ENCODE peak calls at places on chromosomes 1 and 21, in ten cellular contexts. One of them, this sample, is unnamed.

GRCh38 chr1:230011333-230012092 is 55.5 kb upstream of the GALNT2 start:
- DNase-seq in pancreas: no peak
- DNase-seq in colonic mucosa: no peak
- DNase-seq in uterus: no peak
- DNase-seq in AG04450: no peak
- DNase-seq in IMR-90: no peak
- DNase-seq in adrenal gland: no peak
- DNase-seq in BE2C: no peak
- DNase-seq in AG09309: no peak
- DNase-seq in cardiac muscle cell: no peak
- DNase-seq in this sample: no peak

GRCh38 chr21:17780539-17780938 is 38.6 kb downstream of the C21orf91 start:
- DNase-seq in pancreas: no peak
- DNase-seq in colonic mucosa: no peak
- DNase-seq in uterus: no peak
- DNase-seq in AG04450: no peak
- DNase-seq in IMR-90: no peak
- DNase-seq in adrenal gland: no peak
- DNase-seq in BE2C: no peak
- DNase-seq in AG09309: no peak
- DNase-seq in cardiac muscle cell: no peak
- DNase-seq in this sample: no peak

GRCh38 chr1:169869426-169869825 is 24.3 kb downstream of the SCYL3 start:
- DNase-seq in pancreas: no peak
- DNase-seq in colonic mucosa: no peak
- DNase-seq in uterus: no peak
- DNase-seq in AG04450: no peak
- DNase-seq in IMR-90: no peak
- DNase-seq in adrenal gland: no peak
- DNase-seq in BE2C: no peak
- DNase-seq in AG09309: no peak
- DNase-seq in cardiac muscle cell: no peak
- DNase-seq in this sample: no peak

GRCh38 chr1:53727461-53727860 is 11.5 kb downstream of the GLIS1 start:
- DNase-seq in pancreas: no peak
- DNase-seq in colonic mucosa: no peak
- DNase-seq in uterus: no peak
- DNase-seq in AG04450: no peak
- DNase-seq in IMR-90: no peak
- DNase-seq in adrenal gland: no peak
- DNase-seq in BE2C: no peak
- DNase-seq in AG09309: no peak
- DNase-seq in cardiac muscle cell: no peak
- DNase-seq in this sample: no peak

GRCh38 chr1:113780363-113781146 is 21.3 kb upstream of the PHTF1 start:
- DNase-seq in pancreas: no peak
- DNase-seq in colonic mucosa: no peak
- DNase-seq in uterus: no peak
- DNase-seq in AG04450: no peak
- DNase-seq in IMR-90: peak; percentile 55
- DNase-seq in adrenal gland: no peak
- DNase-seq in BE2C: no peak
- DNase-seq in AG09309: no peak
- DNase-seq in cardiac muscle cell: no peak
- DNase-seq in this sample: no peak

GRCh38 chr1:169115891-169116585 is 9.5 kb downstream of the ATP1B1 start:
- DNase-seq in pancreas: peak; percentile 58
- DNase-seq in colonic mucosa: peak; percentile 81
- DNase-seq in uterus: no peak
- DNase-seq in AG04450: no peak
- DNase-seq in IMR-90: peak; percentile 48
- DNase-seq in adrenal gland: peak; percentile 95
- DNase-seq in BE2C: peak; percentile 33
- DNase-seq in AG09309: no peak
- DNase-seq in cardiac muscle cell: peak; percentile 46
- DNase-seq in this sample: peak; percentile 80

GRCh38 chr1:33762099-33762830 is 101.6 kb upstream of the HMGB4 start:
- DNase-seq in pancreas: no peak
- DNase-seq in colonic mucosa: no peak
- DNase-seq in uterus: no peak
- DNase-seq in AG04450: peak; percentile 39
- DNase-seq in IMR-90: peak; percentile 20
- DNase-seq in adrenal gland: no peak
- DNase-seq in BE2C: no peak
- DNase-seq in AG09309: peak; percentile 40
- DNase-seq in cardiac muscle cell: no peak
- DNase-seq in this sample: no peak

GRCh38 chr1:59285691-59286090 is 11.2 kb upstream of the FGGY start:
- DNase-seq in pancreas: no peak
- DNase-seq in colonic mucosa: no peak
- DNase-seq in uterus: no peak
- DNase-seq in AG04450: no peak
- DNase-seq in IMR-90: peak; percentile 56
- DNase-seq in adrenal gland: no peak
- DNase-seq in BE2C: no peak
- DNase-seq in AG09309: peak; percentile 70
- DNase-seq in cardiac muscle cell: no peak
- DNase-seq in this sample: no peak

GRCh38 chr1:221435510-221435909 is 306.4 kb downstream of the DUSP10 start:
- DNase-seq in pancreas: no peak
- DNase-seq in colonic mucosa: no peak
- DNase-seq in uterus: no peak
- DNase-seq in AG04450: peak; percentile 65
- DNase-seq in IMR-90: peak; percentile 83
- DNase-seq in adrenal gland: no peak
- DNase-seq in BE2C: no peak
- DNase-seq in AG09309: no peak
- DNase-seq in cardiac muscle cell: peak; percentile 56
- DNase-seq in this sample: no peak

GRCh38 chr21:46667191-46667734 is 31.8 kb downstream of the PRMT2 start:
- DNase-seq in pancreas: no peak
- DNase-seq in colonic mucosa: no peak
- DNase-seq in uterus: no peak
- DNase-seq in AG04450: no peak
- DNase-seq in IMR-90: peak; percentile 16
- DNase-seq in adrenal gland: no peak
- DNase-seq in BE2C: peak; percentile 32
- DNase-seq in AG09309: no peak
- DNase-seq in cardiac muscle cell: peak; percentile 18
- DNase-seq in this sample: no peak

GRCh38 chr1:213934642-213935041 is 53.1 kb upstream of the PROX1 start:
- DNase-seq in pancreas: peak; percentile 82
- DNase-seq in colonic mucosa: no peak
- DNase-seq in uterus: no peak
- DNase-seq in AG04450: no peak
- DNase-seq in IMR-90: no peak
- DNase-seq in adrenal gland: no peak
- DNase-seq in BE2C: peak; percentile 40
- DNase-seq in AG09309: no peak
- DNase-seq in cardiac muscle cell: no peak
- DNase-seq in this sample: peak; percentile 79

GRCh38 chr21:39363607-39364555 is 15.0 kb upstream of the HMGN1 start:
- DNase-seq in pancreas: no peak
- DNase-seq in colonic mucosa: no peak
- DNase-seq in uterus: no peak
- DNase-seq in AG04450: no peak
- DNase-seq in IMR-90: peak; percentile 71
- DNase-seq in adrenal gland: peak; percentile 18
- DNase-seq in BE2C: no peak
- DNase-seq in AG09309: no peak
- DNase-seq in cardiac muscle cell: no peak
- DNase-seq in this sample: no peak

GRCh38 chr1:94840811-94841210 is 20.7 kb downstream of the SLC44A3 start:
- DNase-seq in pancreas: no peak
- DNase-seq in colonic mucosa: no peak
- DNase-seq in uterus: no peak
- DNase-seq in AG04450: no peak
- DNase-seq in IMR-90: no peak
- DNase-seq in adrenal gland: no peak
- DNase-seq in BE2C: no peak
- DNase-seq in AG09309: no peak
- DNase-seq in cardiac muscle cell: no peak
- DNase-seq in this sample: no peak

GRCh38 chr1:33133478-33134105 is 48.3 kb downstream of the TRIM62 start:
- DNase-seq in pancreas: no peak
- DNase-seq in colonic mucosa: no peak
- DNase-seq in uterus: no peak
- DNase-seq in AG04450: no peak
- DNase-seq in IMR-90: no peak
- DNase-seq in adrenal gland: peak; percentile 55
- DNase-seq in BE2C: no peak
- DNase-seq in AG09309: no peak
- DNase-seq in cardiac muscle cell: no peak
- DNase-seq in this sample: no peak

GRCh38 chr1:223716302-223716862 is 4.0 kb downstream of the CAPN2 start:
- DNase-seq in pancreas: no peak
- DNase-seq in colonic mucosa: no peak
- DNase-seq in uterus: no peak
- DNase-seq in AG04450: no peak
- DNase-seq in IMR-90: no peak
- DNase-seq in adrenal gland: no peak
- DNase-seq in BE2C: no peak
- DNase-seq in AG09309: no peak
- DNase-seq in cardiac muscle cell: no peak
- DNase-seq in this sample: no peak

GRCh38 chr1:25568834-25569598 is 25.6 kb downstream of the LDLRAP1 start:
- DNase-seq in pancreas: no peak
- DNase-seq in colonic mucosa: no peak
- DNase-seq in uterus: peak; percentile 65
- DNase-seq in AG04450: peak; percentile 33
- DNase-seq in IMR-90: peak; percentile 88
- DNase-seq in adrenal gland: peak; percentile 77
- DNase-seq in BE2C: peak; percentile 31
- DNase-seq in AG09309: peak; percentile 54
- DNase-seq in cardiac muscle cell: no peak
- DNase-seq in this sample: no peak

GRCh38 chr1:168408531-168409242 is 128.0 kb downstream of the TBX19 start:
- DNase-seq in pancreas: no peak
- DNase-seq in colonic mucosa: no peak
- DNase-seq in uterus: no peak
- DNase-seq in AG04450: no peak
- DNase-seq in IMR-90: peak; percentile 22
- DNase-seq in adrenal gland: no peak
- DNase-seq in BE2C: no peak
- DNase-seq in AG09309: no peak
- DNase-seq in cardiac muscle cell: no peak
- DNase-seq in this sample: no peak

GRCh38 chr1:52842643-52843310 is at the start of gene ZYG11A:
- DNase-seq in pancreas: peak; percentile 64
- DNase-seq in colonic mucosa: peak; percentile 50
- DNase-seq in uterus: no peak
- DNase-seq in AG04450: peak; percentile 51
- DNase-seq in IMR-90: peak; percentile 77
- DNase-seq in adrenal gland: no peak
- DNase-seq in BE2C: peak; percentile 76
- DNase-seq in AG09309: no peak
- DNase-seq in cardiac muscle cell: peak; percentile 84
- DNase-seq in this sample: peak; percentile 32

GRCh38 chr1:7672864-7673263 is 98.2 kb upstream of the VAMP3 start:
- DNase-seq in pancreas: no peak
- DNase-seq in colonic mucosa: no peak
- DNase-seq in uterus: no peak
- DNase-seq in AG04450: no peak
- DNase-seq in IMR-90: no peak
- DNase-seq in adrenal gland: no peak
- DNase-seq in BE2C: peak; percentile 21
- DNase-seq in AG09309: no peak
- DNase-seq in cardiac muscle cell: no peak
- DNase-seq in this sample: no peak

GRCh38 chr1:47983677-47984076 is 13.5 kb downstream of the TRABD2B start:
- DNase-seq in pancreas: no peak
- DNase-seq in colonic mucosa: no peak
- DNase-seq in uterus: no peak
- DNase-seq in AG04450: no peak
- DNase-seq in IMR-90: no peak
- DNase-seq in adrenal gland: peak; percentile 15
- DNase-seq in BE2C: no peak
- DNase-seq in AG09309: no peak
- DNase-seq in cardiac muscle cell: no peak
- DNase-seq in this sample: no peak
- H3K4me3 ChIP-seq in pancreas: no peak overlapping the region
- H3K4me3 ChIP-seq in colonic mucosa: no peak overlapping the region
- H3K4me3 ChIP-seq in uterus: no peak overlapping the region
- H3K4me3 ChIP-seq in AG04450: no peak overlapping the region
- H3K4me3 ChIP-seq in IMR-90: no peak overlapping the region
- H3K4me3 ChIP-seq in adrenal gland: no peak overlapping the region
- H3K4me3 ChIP-seq in BE2C: no peak overlapping the region
- H3K4me3 ChIP-seq in AG09309: no peak overlapping the region
- H3K4me3 ChIP-seq in cardiac muscle cell: no peak overlapping the region
- H3K4me3 ChIP-seq in this sample: no peak overlapping the region

GRCh38 chr1:63618001-63618400 is 24.8 kb downstream of the PGM1 start:
- DNase-seq in pancreas: no peak
- DNase-seq in colonic mucosa: no peak
- DNase-seq in uterus: no peak
- DNase-seq in AG04450: no peak
- DNase-seq in IMR-90: peak; percentile 37
- DNase-seq in adrenal gland: no peak
- DNase-seq in BE2C: no peak
- DNase-seq in AG09309: peak; percentile 38
- DNase-seq in cardiac muscle cell: no peak
- DNase-seq in this sample: no peak
- TF ChIP-seq CTCF in pancreas: no peak
- TF ChIP-seq CTCF in colonic mucosa: no peak
- TF ChIP-seq CTCF in uterus: no peak
- TF ChIP-seq CTCF in AG04450: no peak
- TF ChIP-seq CTCF in IMR-90: no peak
- TF ChIP-seq CTCF in adrenal gland: no peak
- TF ChIP-seq CTCF in BE2C: no peak
- TF ChIP-seq CTCF in AG09309: no peak
- TF ChIP-seq CTCF in cardiac muscle cell: no peak
- TF ChIP-seq CTCF in this sample: no peak

DNA sequence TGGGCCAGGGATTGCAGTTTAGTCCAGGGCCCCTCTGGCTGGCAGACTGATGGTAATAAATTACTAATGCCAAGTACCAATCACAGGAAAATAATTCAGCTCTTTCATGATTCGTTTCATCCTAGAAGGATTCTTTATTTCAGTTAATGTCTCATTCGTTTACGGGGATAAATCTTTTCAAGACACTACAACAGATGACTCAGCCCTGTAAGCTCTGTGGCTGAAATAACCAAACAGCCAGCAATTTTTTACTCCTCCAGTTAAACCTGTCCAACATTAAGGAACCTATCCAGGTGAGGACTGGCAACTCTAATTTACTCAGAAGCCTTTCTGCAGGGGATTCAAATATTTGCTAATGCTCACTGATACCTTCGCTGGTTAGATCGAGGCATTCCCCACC is 57.0 kb upstream of the MAP1LC3C start:
- DNase-seq in pancreas: no peak
- DNase-seq in colonic mucosa: no peak
- DNase-seq in uterus: no peak
- DNase-seq in AG04450: no peak
- DNase-seq in IMR-90: no peak
- DNase-seq in adrenal gland: no peak
- DNase-seq in BE2C: no peak
- DNase-seq in AG09309: no peak
- DNase-seq in cardiac muscle cell: no peak
- DNase-seq in this sample: no peak
- H3K4me3 ChIP-seq in pancreas: no peak overlapping the region
- H3K4me3 ChIP-seq in colonic mucosa: no peak overlapping the region
- H3K4me3 ChIP-seq in uterus: no peak overlapping the region
- H3K4me3 ChIP-seq in AG04450: no peak overlapping the region
- H3K4me3 ChIP-seq in IMR-90: no peak overlapping the region
- H3K4me3 ChIP-seq in adrenal gland: no peak overlapping the region
- H3K4me3 ChIP-seq in BE2C: no peak overlapping the region
- H3K4me3 ChIP-seq in AG09309: no peak overlapping the region
- H3K4me3 ChIP-seq in cardiac muscle cell: no peak overlapping the region
- H3K4me3 ChIP-seq in this sample: no peak overlapping the region

GRCh38 chr1:208369658-208370057 is 125.5 kb upstream of the PLXNA2 start:
- DNase-seq in pancreas: no peak
- DNase-seq in colonic mucosa: no peak
- DNase-seq in uterus: no peak
- DNase-seq in AG04450: no peak
- DNase-seq in IMR-90: no peak
- DNase-seq in adrenal gland: no peak
- DNase-seq in BE2C: no peak
- DNase-seq in AG09309: no peak
- DNase-seq in cardiac muscle cell: no peak
- DNase-seq in this sample: no peak
- TF ChIP-seq CTCF in pancreas: no peak
- TF ChIP-seq CTCF in colonic mucosa: no peak
- TF ChIP-seq CTCF in uterus: no peak
- TF ChIP-seq CTCF in AG04450: no peak
- TF ChIP-seq CTCF in IMR-90: no peak
- TF ChIP-seq CTCF in adrenal gland: no peak
- TF ChIP-seq CTCF in BE2C: no peak
- TF ChIP-seq CTCF in AG09309: no peak
- TF ChIP-seq CTCF in cardiac muscle cell: no peak
- TF ChIP-seq CTCF in this sample: no peak